ENCODE peak calls at places on chromosome 3, in ten cellular contexts. O is AG04449; D is GM12864; H is fibroblast of pulmonary artery; C is OCI-LY7; P is AG10803; I is psoas muscle; R is CD8-positive, alpha-beta memory T cell; X is brain microvascular endothelial cell; T is lung. U is an unnamed sample.

GRCh38 chr3:74713977-74714376 is 99.5 kb upstream of the CNTN3 start:
- DNase-seq in T (no peak), X (no peak), R (no peak), O (no peak), C (no peak), P (no peak), H (no peak), I (no peak), D (no peak), U (no peak)

GRCh38 chr3:184712248-184712559 is 340 bp upstream of the MAGEF1 start:
- DNase-seq in I (no peak), T (no peak), H (no peak), P (no peak), O (no peak), D (no peak), R (no peak), X (no peak), C (no peak), U (no peak)

GRCh38 chr3:72907851-72908620 is 20.2 kb downstream of the GXYLT2 start:
- DNase-seq in X (peak), O (peak), I (peak), C (no peak), D (no peak), P (peak), R (no peak), H (peak), T (no peak), U (peak)

GRCh38 chr3:113910966-113911365 is 36.8 kb upstream of the ZDHHC23 start:
- DNase-seq in O (no peak), H (no peak), T (no peak), R (no peak), X (no peak), C (no peak), D (no peak), P (peak), I (no peak), U (no peak)

GRCh38 chr3:156171517-156172267 is 51.3 kb downstream of the KCNAB1 start:
- DNase-seq in R (no peak), X (no peak), P (no peak), C (no peak), T (no peak), O (no peak), D (no peak), H (no peak), I (no peak), U (no peak)

GRCh38 chr3:72482589-72483249 is 365.5 kb downstream of the SHQ1 start:
- DNase-seq in I (peak), C (no peak), P (peak), R (peak), H (peak), X (peak), O (no peak), T (peak), D (peak), U (peak)

GRCh38 chr3:185716436-185717090 is 108.3 kb downstream of the IGF2BP2 start:
- DNase-seq in O (no peak), P (no peak), T (no peak), R (no peak), I (no peak), C (no peak), H (peak), D (no peak), X (no peak), U (no peak)

GRCh38 chr3:24704496-24704895 is 209.8 kb upstream of the THRB start:
- DNase-seq in P (peak), I (no peak), R (no peak), T (no peak), C (no peak), D (no peak), H (peak), O (no peak), X (no peak), U (no peak)

GRCh38 chr3:185560676-185561075 is 8.3 kb upstream of the LIPH start:
- DNase-seq in H (no peak), C (no peak), O (no peak), X (no peak), I (no peak), T (no peak), P (no peak), R (no peak), D (no peak), U (no peak)

GRCh38 chr3:189276481-189277190 is 104.9 kb downstream of the TPRG1 start:
- DNase-seq in I (no peak), O (peak), X (peak), R (no peak), T (no peak), P (peak), C (peak), H (peak), D (no peak), U (peak)

GRCh38 chr3:5122741-5123706 is 932 bp downstream of the ARL8B start:
- DNase-seq in D (no peak), R (no peak), O (no peak), C (peak), P (peak), H (peak), I (peak), T (peak), X (peak), U (peak)

GRCh38 chr3:100045696-100046095 is 68.6 kb downstream of the FILIP1L start:
- DNase-seq in P (peak), T (no peak), O (peak), X (peak), C (no peak), D (no peak), I (peak), R (no peak), H (peak), U (peak)

GRCh38 chr3:37028329-37028728 is 35.0 kb downstream of the MLH1 start:
- DNase-seq in R (no peak), I (peak), C (no peak), O (no peak), T (no peak), H (peak), P (no peak), X (no peak), D (no peak), U (peak)

GRCh38 chr3:14143826-14144225 is 19.0 kb downstream of the TMEM43 start:
- DNase-seq in T (peak), X (peak), R (no peak), C (no peak), P (peak), I (no peak), D (no peak), H (peak), O (peak), U (peak)
- H3K4me3 ChIP-seq in T (no peak), X (no peak), R (peak), C (no peak), P (no peak), I (no peak), D (no peak), H (no peak), O (peak), U (peak)

GRCh38 chr3:171772427-171773056 is 37.7 kb downstream of the PLD1 start:
- DNase-seq in D (peak), T (peak), C (peak), R (peak), X (peak), H (peak), I (peak), O (no peak), P (peak), U (no peak)

GRCh38 chr3:171765511-171765887 is 44.8 kb downstream of the PLD1 start:
- DNase-seq in R (no peak), X (no peak), D (no peak), T (no peak), I (no peak), O (no peak), C (no peak), H (no peak), P (no peak), U (no peak)

GRCh38 chr3:171763392-171763791 is 46.9 kb downstream of the PLD1 start:
- DNase-seq in I (no peak), D (no peak), R (no peak), T (no peak), O (no peak), X (no peak), C (no peak), H (no peak), P (no peak), U (no peak)

GRCh38 chr3:171770689-171771620 is 39.3 kb downstream of the PLD1 start:
- DNase-seq in I (no peak), D (no peak), C (no peak), X (peak), R (no peak), T (peak), H (peak), O (peak), P (peak), U (peak)

DNA sequence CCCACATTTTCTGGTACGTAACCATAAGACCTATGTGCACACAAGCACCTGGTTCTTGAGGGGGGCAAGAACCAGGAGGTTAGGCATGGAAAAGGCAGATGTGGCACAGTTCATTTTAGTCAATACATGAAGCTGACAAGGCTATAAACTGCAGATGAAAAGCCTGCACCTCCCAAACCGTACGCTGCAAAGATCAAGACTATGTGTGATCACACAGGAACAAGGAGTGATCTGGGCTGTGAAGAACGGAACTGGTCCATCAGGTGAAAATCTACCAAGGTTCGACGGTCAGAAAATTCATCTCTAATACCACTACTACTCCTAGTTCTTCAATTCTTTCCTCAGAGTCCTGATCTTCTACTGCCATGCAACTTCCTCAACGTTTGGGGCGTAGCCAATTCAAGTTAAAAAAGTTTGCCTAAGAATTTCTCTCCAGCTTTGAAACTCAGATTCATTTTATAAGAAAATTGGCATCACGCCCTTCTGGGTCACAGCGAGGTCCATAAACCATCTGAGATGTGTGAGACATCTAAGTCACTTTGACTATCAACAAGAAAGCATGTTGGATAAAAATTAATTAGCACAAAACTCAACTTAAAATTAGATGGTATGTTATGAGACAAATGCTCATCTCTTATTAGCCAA is 41.9 kb downstream of the PLD1 start:
- DNase-seq in P (no peak), X (no peak), O (no peak), R (no peak), H (no peak), C (no peak), T (no peak), D (no peak), I (no peak), U (no peak)
- H3K4me3 ChIP-seq in P (no peak), X (no peak), O (no peak), R (no peak), H (no peak), C (no peak), T (no peak), D (no peak), I (peak), U (peak)

DNA sequence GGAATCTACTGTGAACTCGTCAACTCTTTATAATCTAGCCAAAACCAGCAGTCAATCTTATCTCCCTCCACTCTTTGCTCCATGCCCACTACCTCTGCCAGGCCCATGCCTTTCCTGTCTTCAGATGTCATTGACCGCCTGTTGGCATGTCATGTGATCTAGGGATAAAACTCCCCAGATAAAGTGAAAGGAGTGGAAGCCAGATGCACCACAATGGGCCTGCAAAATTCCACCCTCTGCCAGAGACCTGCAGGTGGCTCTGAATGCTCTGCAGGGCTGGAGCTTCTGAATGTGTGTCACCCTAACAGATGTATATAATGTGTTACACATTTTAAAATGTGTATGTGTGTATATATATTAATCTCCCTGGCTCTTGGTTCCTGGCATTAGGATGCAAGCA is 2.3 kb upstream of the CCR3 start:
- DNase-seq in X (no peak), H (no peak), D (no peak), C (no peak), T (no peak), I (no peak), O (no peak), R (no peak), P (no peak), U (no peak)
- H3K4me3 ChIP-seq in X (no peak), H (no peak), D (no peak), C (no peak), T (no peak), I (no peak), O (no peak), R (no peak), P (no peak), U (no peak)

GRCh38 chr3:193833592-193833991 is 240.6 kb downstream of the OPA1 start:
- DNase-seq in R (no peak), O (no peak), C (no peak), I (no peak), T (no peak), H (no peak), D (no peak), P (no peak), X (no peak), U (no peak)
- H3K4me3 ChIP-seq in R (no peak), O (no peak), C (no peak), I (no peak), T (no peak), H (no peak), D (no peak), P (no peak), X (no peak), U (no peak)

GRCh38 chr3:11603628-11604027 is 40.1 kb downstream of the VGLL4 start:
- DNase-seq in X (peak), O (peak), D (no peak), R (no peak), H (peak), T (no peak), C (peak), P (peak), I (peak), U (peak)

GRCh38 chr3:11602886-11603285 is 40.8 kb downstream of the VGLL4 start:
- DNase-seq in H (no peak), P (no peak), R (no peak), O (no peak), C (peak), X (no peak), D (no peak), I (no peak), T (no peak), U (no peak)

GRCh38 chr3:11600501-11601282 is 43.0 kb downstream of the VGLL4 start:
- DNase-seq in P (peak), C (peak), D (no peak), I (peak), R (no peak), X (peak), O (peak), H (peak), T (peak), U (peak)

GRCh38 chr3:11602441-11602840 is 41.3 kb downstream of the VGLL4 start:
- DNase-seq in H (no peak), C (no peak), O (no peak), I (no peak), X (no peak), R (no peak), T (no peak), D (no peak), P (no peak), U (no peak)

GRCh38 chr3:11601446-11602241 is 42.1 kb downstream of the VGLL4 start:
- DNase-seq in H (peak), T (no peak), D (peak), R (no peak), P (peak), I (peak), C (peak), O (no peak), X (peak), U (peak)
- H3K4me3 ChIP-seq in H (no peak), T (no peak), D (peak), R (no peak), P (no peak), I (no peak), C (peak), O (no peak), X (no peak), U (peak)

DNA sequence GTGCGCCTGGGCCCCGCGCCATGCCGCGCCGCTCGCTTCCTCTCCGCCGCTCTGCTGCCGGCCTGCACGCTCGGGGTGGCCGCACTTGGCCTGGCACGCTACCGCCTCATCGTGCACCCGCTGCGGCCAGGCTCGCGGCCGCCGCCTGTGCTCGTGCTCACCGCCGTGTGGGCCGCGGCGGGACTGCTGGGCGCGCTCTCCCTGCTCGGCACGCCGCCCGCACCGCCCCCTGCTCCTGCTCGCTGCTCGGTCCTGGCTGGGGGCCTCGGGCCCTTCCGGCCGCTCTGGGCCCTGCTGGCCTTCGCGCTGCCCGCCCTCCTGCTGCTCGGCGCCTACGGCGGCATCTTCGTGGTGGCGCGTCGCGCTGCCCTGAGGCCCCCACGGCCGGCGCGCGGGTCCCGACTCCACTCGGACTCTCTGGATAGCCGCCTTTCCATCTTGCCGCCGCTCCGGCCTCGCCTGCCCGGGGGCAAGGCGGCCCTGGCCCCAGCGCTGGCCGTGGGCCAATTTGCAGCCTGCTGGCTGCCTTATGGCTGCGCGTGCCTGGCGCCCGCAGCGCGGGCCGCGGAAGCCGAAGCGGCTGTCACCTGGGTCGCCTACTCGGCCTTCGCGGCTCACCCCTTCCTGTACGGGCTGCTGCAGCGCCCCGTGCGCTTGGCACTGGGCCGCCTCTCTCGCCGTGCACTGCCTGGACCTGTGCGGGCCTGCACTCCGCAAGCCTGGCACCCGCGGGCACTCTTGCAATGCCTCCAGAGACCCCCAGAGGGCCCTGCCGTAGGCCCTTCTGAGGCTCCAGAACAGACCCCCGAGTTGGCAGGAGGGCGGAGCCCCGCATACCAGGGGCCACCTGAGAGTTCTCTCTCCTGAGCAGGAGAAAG is 951 bp downstream of the GPR62 start:
- DNase-seq in D (no peak), I (peak), R (peak), X (no peak), O (no peak), H (peak), P (no peak), C (peak), T (no peak), U (peak)
- H3K4me3 ChIP-seq in D (no peak), I (peak), R (peak), X (peak), O (no peak), H (no peak), P (no peak), C (no peak), T (no peak), U (peak)